ENCODE peak calls at places on chromosomes 13 and 19, in six cellular contexts. G is ACHN, H is H4, B is HS-5, M is NCI-H510A treated with DMSO at 0.1 percent for 48 hours, V is HFFc6. C is an unnamed sample.

GRCh38 chr19:6215701-6216235 is 64.0 kb downstream of the MLLT1 start:
- DNase-seq in G (no peak), H (no peak), B (no peak), M (no peak), V (no peak), C (no peak)

GRCh38 chr13:49428041-49428763 is 15.7 kb downstream of the CAB39L start:
- DNase-seq in G (no peak), H (no peak), B (no peak), M (no peak), V (peak; percentile 13), C (no peak)

GRCh38 chr19:16773939-16774338 is 54.3 kb downstream of the NWD1 start:
- DNase-seq in G (no peak), H (no peak), B (no peak), M (no peak), V (no peak), C (no peak)

GRCh38 chr19:55095260-55096060 is 19.8 kb downstream of the EPS8L1 start:
- DNase-seq in G (no peak), H (no peak), B (no peak), M (no peak), V (no peak), C (no peak)

GRCh38 chr13:32726374-32727037 is 140.3 kb downstream of the PDS5B start:
- DNase-seq in G (no peak), H (no peak), B (no peak), M (no peak), V (no peak), C (no peak)

GRCh38 chr13:94120878-94121277 is 358.6 kb downstream of the DCT start:
- DNase-seq in G (no peak), H (no peak), B (no peak), M (no peak), V (no peak), C (no peak)

GRCh38 chr13:103140001-103140671 is 73.9 kb upstream of the SLC10A2 start:
- DNase-seq in G (peak; percentile 50), H (peak; percentile 4), B (no peak), M (no peak), V (no peak), C (no peak)

GRCh38 chr19:32357720-32358119 is 12.3 kb downstream of the ZNF507 start:
- DNase-seq in G (no peak), H (no peak), B (no peak), M (no peak), V (no peak), C (no peak)

GRCh38 chr13:112951674-112952371 is 17.2 kb upstream of the MCF2L start:
- DNase-seq in G (no peak), H (no peak), B (no peak), M (no peak), V (no peak), C (no peak)

GRCh38 chr19:55310498-55310897 is 14.6 kb downstream of the TMEM150B start:
- DNase-seq in G (no peak), H (no peak), B (no peak), M (no peak), V (no peak), C (no peak)

GRCh38 chr13:97749174-97749573 is 204.3 kb upstream of the IPO5 start:
- DNase-seq in G (peak; percentile 63), H (peak; percentile 55), B (no peak), M (no peak), V (no peak), C (no peak)

GRCh38 chr13:37878921-37879320 is 9.3 kb upstream of the TRPC4 start:
- DNase-seq in G (no peak), H (no peak), B (no peak), M (no peak), V (no peak), C (no peak)

GRCh38 chr19:53951436-53951835 is 11.3 kb upstream of the CACNG8 start:
- DNase-seq in G (no peak), H (no peak), B (no peak), M (no peak), V (no peak), C (no peak)